ENCODE peak calls at places on chromosomes 12 and 14, in five cellular contexts. One of them, this sample, is unnamed. For H3K4me1, the result is how much of the 10 kb centered on the place peaks cover.

GRCh38 chr14:78154827-78155226 is 15.3 kb upstream of the NRXN3 start:
- DNase-seq in tibial nerve: no peak
- DNase-seq in suprapubic skin: no peak
- DNase-seq in uterus: no peak
- DNase-seq in IMR-90: no peak
- DNase-seq in this sample: no peak

GRCh38 chr14:31935406-31935805 is 141.7 kb upstream of the ARHGAP5 start:
- DNase-seq in suprapubic skin: no peak
- DNase-seq in tibial nerve: no peak
- DNase-seq in IMR-90: no peak
- DNase-seq in uterus: no peak
- DNase-seq in this sample: no peak

GRCh38 chr14:50088731-50089130 is 27.6 kb downstream of the VCPKMT start:
- DNase-seq in suprapubic skin: no peak
- DNase-seq in uterus: no peak
- DNase-seq in tibial nerve: no peak
- DNase-seq in IMR-90: no peak
- DNase-seq in this sample: no peak

GRCh38 chr12:133124674-133125073 is 5.4 kb downstream of the ZNF891 start:
- DNase-seq in suprapubic skin: no peak
- DNase-seq in tibial nerve: no peak
- DNase-seq in IMR-90: no peak
- DNase-seq in uterus: no peak
- DNase-seq in this sample: no peak

GRCh38 chr14:33343016-33343415 is 404.3 kb downstream of the NPAS3 start:
- DNase-seq in IMR-90: no peak
- DNase-seq in suprapubic skin: no peak
- DNase-seq in tibial nerve: no peak
- DNase-seq in uterus: no peak
- DNase-seq in this sample: no peak

GRCh38 chr12:30828686-30829085 is 73.9 kb upstream of the CAPRIN2 start:
- DNase-seq in tibial nerve: no peak
- DNase-seq in suprapubic skin: no peak
- DNase-seq in IMR-90: no peak
- DNase-seq in uterus: no peak
- DNase-seq in this sample: no peak

GRCh38 chr12:46523863-46524770 is 151.5 kb upstream of the SLC38A2 start:
- DNase-seq in uterus: no peak
- DNase-seq in IMR-90: peak
- DNase-seq in suprapubic skin: no peak
- DNase-seq in tibial nerve: no peak
- DNase-seq in this sample: no peak

GRCh38 chr14:97771340-97772045 is 974.3 kb downstream of the VRK1 start:
- DNase-seq in IMR-90: no peak
- DNase-seq in uterus: no peak
- DNase-seq in suprapubic skin: no peak
- DNase-seq in tibial nerve: no peak
- DNase-seq in this sample: no peak

GRCh38 chr12:111268738-111269572 is 99.9 kb downstream of the PHETA1 start:
- DNase-seq in uterus: no peak
- DNase-seq in IMR-90: no peak
- DNase-seq in tibial nerve: no peak
- DNase-seq in suprapubic skin: no peak
- DNase-seq in this sample: no peak

GRCh38 chr12:38163442-38163801 is 153.2 kb upstream of the ALG10B start:
- DNase-seq in uterus: no peak
- DNase-seq in IMR-90: no peak
- DNase-seq in suprapubic skin: no peak
- DNase-seq in tibial nerve: no peak
- DNase-seq in this sample: no peak

GRCh38 chr12:98894412-98895085 is 249.5 kb downstream of the APAF1 start:
- DNase-seq in uterus: no peak
- DNase-seq in tibial nerve: no peak
- DNase-seq in suprapubic skin: no peak
- DNase-seq in IMR-90: no peak
- DNase-seq in this sample: no peak

GRCh38 chr14:74647061-74647833 is 35.2 kb upstream of the LTBP2 start:
- DNase-seq in uterus: no peak
- DNase-seq in suprapubic skin: no peak
- DNase-seq in tibial nerve: no peak
- DNase-seq in IMR-90: no peak
- DNase-seq in this sample: no peak

GRCh38 chr14:85752179-85752578 is 222.2 kb downstream of the FLRT2 start:
- DNase-seq in uterus: no peak
- DNase-seq in tibial nerve: no peak
- DNase-seq in suprapubic skin: no peak
- DNase-seq in IMR-90: no peak
- DNase-seq in this sample: no peak

GRCh38 chr12:131860472-131861260 is 32.5 kb downstream of the MMP17 start:
- DNase-seq in tibial nerve: peak
- DNase-seq in suprapubic skin: peak
- DNase-seq in IMR-90: peak
- DNase-seq in uterus: no peak
- DNase-seq in this sample: no peak

GRCh38 chr12:13573698-13574321 is 377.3 kb downstream of the EMP1 start:
- DNase-seq in uterus: no peak
- DNase-seq in suprapubic skin: no peak
- DNase-seq in tibial nerve: no peak
- DNase-seq in IMR-90: peak
- DNase-seq in this sample: no peak

GRCh38 chr14:34781242-34781641 is 66.8 kb upstream of the CFL2 start:
- DNase-seq in suprapubic skin: no peak
- DNase-seq in IMR-90: peak
- DNase-seq in tibial nerve: no peak
- DNase-seq in uterus: no peak
- DNase-seq in this sample: no peak

GRCh38 chr14:30034049-30034635 is 106.5 kb upstream of the PRKD1 start:
- DNase-seq in suprapubic skin: no peak
- DNase-seq in IMR-90: peak
- DNase-seq in tibial nerve: no peak
- DNase-seq in uterus: no peak
- DNase-seq in this sample: no peak

GRCh38 chr14:71665157-71665556 is 267.1 kb upstream of the RGS6 start:
- DNase-seq in IMR-90: peak
- DNase-seq in tibial nerve: no peak
- DNase-seq in suprapubic skin: no peak
- DNase-seq in uterus: no peak
- DNase-seq in this sample: no peak

GRCh38 chr12:107125833-107126232 is 32.5 kb upstream of the CRY1 start:
- DNase-seq in tibial nerve: no peak
- DNase-seq in suprapubic skin: no peak
- DNase-seq in IMR-90: no peak
- DNase-seq in uterus: no peak
- DNase-seq in this sample: no peak

GRCh38 chr12:47328831-47329545 is 249.2 kb upstream of the AMIGO2 start:
- DNase-seq in IMR-90: peak
- DNase-seq in uterus: no peak
- DNase-seq in suprapubic skin: no peak
- DNase-seq in tibial nerve: no peak
- DNase-seq in this sample: no peak

GRCh38 chr14:69637503-69638030 is 26.2 kb downstream of the SUSD6 start:
- DNase-seq in IMR-90: no peak
- DNase-seq in tibial nerve: no peak
- DNase-seq in uterus: no peak
- DNase-seq in suprapubic skin: no peak
- DNase-seq in this sample: no peak

GRCh38 chr12:47889040-47889439 is 15.8 kb downstream of the VDR start:
- DNase-seq in tibial nerve: no peak
- DNase-seq in uterus: no peak
- DNase-seq in IMR-90: no peak
- DNase-seq in suprapubic skin: no peak
- DNase-seq in this sample: no peak

GRCh38 chr12:27970391-27970980 is 2.0 kb downstream of the PTHLH start:
- DNase-seq in tibial nerve: no peak
- DNase-seq in IMR-90: peak
- DNase-seq in uterus: peak
- DNase-seq in suprapubic skin: peak
- DNase-seq in this sample: no peak

GRCh38 chr14:67653651-67654280 is 20.7 kb downstream of the VTI1B start:
- DNase-seq in IMR-90: peak
- DNase-seq in suprapubic skin: no peak
- DNase-seq in uterus: no peak
- DNase-seq in tibial nerve: no peak
- DNase-seq in this sample: no peak
- H3K27ac ChIP-seq in IMR-90: peak
- H3K27ac ChIP-seq in suprapubic skin: no peak
- H3K27ac ChIP-seq in uterus: no peak
- H3K27ac ChIP-seq in tibial nerve: no peak
- H3K27ac ChIP-seq in this sample: no peak

DNA sequence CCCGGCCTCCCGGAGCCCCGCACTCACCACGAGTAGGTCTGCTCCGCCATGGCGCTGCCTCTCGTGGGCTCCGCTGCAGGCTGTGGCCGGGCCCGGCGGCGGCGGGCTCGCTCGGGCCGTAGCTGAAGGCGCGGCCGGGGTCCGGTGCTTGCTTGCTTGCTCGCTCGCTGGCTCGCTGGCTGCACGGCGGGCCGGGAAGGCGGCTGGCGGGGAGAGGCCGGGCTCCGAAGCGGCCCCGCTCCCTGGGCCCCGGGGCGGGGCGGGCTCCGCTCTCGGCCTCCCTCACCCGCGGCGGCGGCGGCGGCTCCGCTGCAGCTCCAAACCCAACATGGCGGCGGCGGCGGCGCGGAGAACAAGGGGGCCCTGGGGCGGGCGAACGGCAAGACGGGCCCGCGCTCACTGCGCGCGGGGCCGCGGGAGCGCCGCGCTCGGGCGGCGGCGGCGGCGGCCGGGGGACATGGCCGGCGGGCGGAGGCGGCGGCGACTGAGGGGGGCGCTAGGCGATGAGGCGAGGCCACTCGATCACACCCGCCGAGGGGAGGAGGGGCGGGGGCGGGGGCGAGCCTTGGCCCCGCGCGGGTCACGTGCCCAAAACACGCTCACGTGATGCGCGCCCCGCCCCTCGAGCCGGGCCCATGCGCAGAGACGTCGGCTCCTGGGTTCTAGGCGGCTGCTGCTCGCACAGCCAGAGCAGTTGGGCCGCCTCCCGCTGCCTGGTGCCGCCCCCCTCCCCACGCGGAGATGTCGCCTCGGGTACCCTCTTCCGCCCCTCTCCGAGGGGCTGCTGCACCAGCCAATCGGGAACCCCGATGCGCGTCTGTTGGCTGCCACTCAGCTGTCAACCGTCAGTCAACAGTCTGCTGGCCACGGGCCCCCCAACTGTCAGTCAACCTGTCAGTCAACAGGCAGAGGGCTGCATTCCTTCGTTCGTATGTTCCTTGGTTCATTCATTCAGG is at the start of gene SPPL3:
- DNase-seq in tibial nerve: peak
- DNase-seq in suprapubic skin: peak
- DNase-seq in IMR-90: peak
- DNase-seq in uterus: peak
- DNase-seq in this sample: peak
- H3K4me1 ChIP-seq in tibial nerve: under half
- H3K4me1 ChIP-seq in suprapubic skin: half or more
- H3K4me1 ChIP-seq in IMR-90: under half
- H3K4me1 ChIP-seq in uterus: under half
- H3K4me1 ChIP-seq in this sample: under half

DNA sequence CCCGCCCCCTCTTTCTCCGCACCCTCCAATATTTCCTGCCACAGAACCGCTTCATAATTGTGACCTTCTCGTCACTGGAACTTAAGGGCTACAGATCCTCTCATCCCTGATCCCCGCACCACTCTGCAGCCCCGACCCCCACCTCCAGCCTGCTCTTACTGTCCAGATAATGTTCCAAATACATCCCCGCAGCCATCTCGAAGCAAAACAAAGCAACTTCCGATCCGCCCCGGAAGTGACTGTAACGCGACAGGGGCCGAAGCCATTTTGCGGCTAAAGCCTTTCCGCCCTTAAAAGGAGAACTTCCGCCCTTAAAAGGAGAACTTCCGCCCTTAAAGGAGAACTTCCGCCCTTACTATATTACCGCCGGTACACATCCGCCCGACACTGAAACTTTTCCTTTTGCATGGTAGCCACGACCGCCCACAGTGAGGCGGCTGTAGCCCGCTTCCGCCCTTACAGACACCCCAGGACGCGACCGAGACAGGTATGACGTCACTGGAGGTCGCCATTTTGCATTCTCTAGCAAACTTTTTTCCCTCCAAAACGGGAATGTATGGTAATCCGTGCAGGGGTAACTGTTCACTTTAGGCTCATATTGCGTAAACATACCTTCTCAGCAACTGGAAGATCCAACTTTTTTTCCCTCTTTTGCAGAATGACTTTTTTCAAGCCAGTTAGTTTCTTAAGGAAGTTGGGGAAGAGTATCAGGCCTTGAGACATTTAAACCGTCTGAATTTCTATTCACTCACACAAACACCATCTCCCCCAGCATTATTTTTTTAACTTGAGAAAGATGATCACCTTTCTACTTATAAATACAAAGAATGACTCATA is at the start of gene ING4:
- DNase-seq in IMR-90: peak
- DNase-seq in suprapubic skin: peak
- DNase-seq in uterus: peak
- DNase-seq in tibial nerve: peak
- DNase-seq in this sample: peak
- TF ChIP-seq POLR2A in IMR-90: peak
- TF ChIP-seq POLR2A in suprapubic skin: no peak
- TF ChIP-seq POLR2A in uterus: peak
- TF ChIP-seq POLR2A in tibial nerve: no peak
- TF ChIP-seq POLR2A in this sample: no peak

GRCh38 chr12:124470806-124471205 is 96.6 kb downstream of the NCOR2 start:
- DNase-seq in uterus: no peak
- DNase-seq in tibial nerve: no peak
- DNase-seq in suprapubic skin: no peak
- DNase-seq in IMR-90: no peak
- DNase-seq in this sample: no peak

GRCh38 chr12:124471828-124472227 is 95.6 kb downstream of the NCOR2 start:
- DNase-seq in IMR-90: no peak
- DNase-seq in tibial nerve: no peak
- DNase-seq in suprapubic skin: no peak
- DNase-seq in uterus: no peak
- DNase-seq in this sample: no peak

GRCh38 chr12:124470139-124470538 is 97.3 kb downstream of the NCOR2 start:
- DNase-seq in suprapubic skin: no peak
- DNase-seq in IMR-90: no peak
- DNase-seq in uterus: no peak
- DNase-seq in tibial nerve: no peak
- DNase-seq in this sample: no peak

GRCh38 chr12:124466200-124467128 is 100.9 kb downstream of the NCOR2 start:
- DNase-seq in uterus: no peak
- DNase-seq in suprapubic skin: peak
- DNase-seq in IMR-90: peak
- DNase-seq in tibial nerve: no peak
- DNase-seq in this sample: no peak

GRCh38 chr12:124469193-124469888 is 98.1 kb downstream of the NCOR2 start:
- DNase-seq in suprapubic skin: no peak
- DNase-seq in uterus: no peak
- DNase-seq in IMR-90: no peak
- DNase-seq in tibial nerve: no peak
- DNase-seq in this sample: no peak
- H3K27ac ChIP-seq in suprapubic skin: no peak
- H3K27ac ChIP-seq in uterus: no peak
- H3K27ac ChIP-seq in IMR-90: no peak
- H3K27ac ChIP-seq in tibial nerve: no peak
- H3K27ac ChIP-seq in this sample: no peak